ENCODE peak calls at places on chromosome 4, in ten cellular contexts. One of them, this sample, is unnamed.

GRCh38 chr4:84573738-84574720 is 8.9 kb upstream of the CDS1 start:
- DNase-seq in HTR-8/SVneo: no peak
- DNase-seq in EH: no peak
- DNase-seq in MM.1S: no peak
- DNase-seq in Kasumi-1: no peak
- DNase-seq in fibroblast of the aortic adventitia: no peak
- DNase-seq in hepatocyte: no peak
- DNase-seq in anterior cingulate cortex: no peak
- DNase-seq in GM13977: no peak
- DNase-seq in stimulated activated CD4-positive, alpha-beta T cell treated with anti-CD3 and anti-CD28 coated beads, Interleukin-12 subunit alpha, Interleukin-12 subunit beta, amount 100 ng/mL, for 4 hours: no peak
- DNase-seq in this sample: no peak

GRCh38 chr4:167774646-167775045 is 317.7 kb upstream of the ANXA10 start:
- DNase-seq in HTR-8/SVneo: no peak
- DNase-seq in MM.1S: no peak
- DNase-seq in GM13977: no peak
- DNase-seq in anterior cingulate cortex: no peak
- DNase-seq in fibroblast of the aortic adventitia: no peak
- DNase-seq in Kasumi-1: no peak
- DNase-seq in stimulated activated CD4-positive, alpha-beta T cell treated with anti-CD3 and anti-CD28 coated beads, Interleukin-12 subunit alpha, Interleukin-12 subunit beta, amount 100 ng/mL, for 4 hours: no peak
- DNase-seq in EH: no peak
- DNase-seq in hepatocyte: no peak
- DNase-seq in this sample: no peak

GRCh38 chr4:86586160-86586572 is 7.9 kb upstream of the PTPN13 start:
- DNase-seq in hepatocyte: no peak
- DNase-seq in fibroblast of the aortic adventitia: peak; percentile 43
- DNase-seq in MM.1S: no peak
- DNase-seq in Kasumi-1: peak; percentile 60
- DNase-seq in anterior cingulate cortex: no peak
- DNase-seq in HTR-8/SVneo: no peak
- DNase-seq in GM13977: no peak
- DNase-seq in EH: no peak
- DNase-seq in stimulated activated CD4-positive, alpha-beta T cell treated with anti-CD3 and anti-CD28 coated beads, Interleukin-12 subunit alpha, Interleukin-12 subunit beta, amount 100 ng/mL, for 4 hours: no peak
- DNase-seq in this sample: peak; percentile 4

GRCh38 chr4:104752337-104752736 is 257.6 kb upstream of the CXXC4 start:
- DNase-seq in fibroblast of the aortic adventitia: peak; percentile 31
- DNase-seq in GM13977: peak; percentile 42
- DNase-seq in stimulated activated CD4-positive, alpha-beta T cell treated with anti-CD3 and anti-CD28 coated beads, Interleukin-12 subunit alpha, Interleukin-12 subunit beta, amount 100 ng/mL, for 4 hours: no peak
- DNase-seq in Kasumi-1: no peak
- DNase-seq in EH: no peak
- DNase-seq in HTR-8/SVneo: no peak
- DNase-seq in hepatocyte: no peak
- DNase-seq in MM.1S: peak; percentile 46
- DNase-seq in anterior cingulate cortex: no peak
- DNase-seq in this sample: no peak

GRCh38 chr4:134885436-134885835 is 683.8 kb upstream of the PABPC4L start:
- DNase-seq in Kasumi-1: no peak
- DNase-seq in stimulated activated CD4-positive, alpha-beta T cell treated with anti-CD3 and anti-CD28 coated beads, Interleukin-12 subunit alpha, Interleukin-12 subunit beta, amount 100 ng/mL, for 4 hours: no peak
- DNase-seq in hepatocyte: no peak
- DNase-seq in EH: peak; percentile 11
- DNase-seq in HTR-8/SVneo: no peak
- DNase-seq in anterior cingulate cortex: no peak
- DNase-seq in GM13977: no peak
- DNase-seq in fibroblast of the aortic adventitia: no peak
- DNase-seq in MM.1S: no peak
- DNase-seq in this sample: no peak

GRCh38 chr4:121164291-121164690 is at the start of gene TNIP3:
- DNase-seq in HTR-8/SVneo: no peak
- DNase-seq in GM13977: no peak
- DNase-seq in EH: peak; percentile 44
- DNase-seq in fibroblast of the aortic adventitia: peak; percentile 71
- DNase-seq in hepatocyte: no peak
- DNase-seq in Kasumi-1: peak; percentile 76
- DNase-seq in anterior cingulate cortex: no peak
- DNase-seq in MM.1S: no peak
- DNase-seq in stimulated activated CD4-positive, alpha-beta T cell treated with anti-CD3 and anti-CD28 coated beads, Interleukin-12 subunit alpha, Interleukin-12 subunit beta, amount 100 ng/mL, for 4 hours: no peak
- DNase-seq in this sample: no peak

GRCh38 chr4:13601060-13601459 is 26.5 kb downstream of the BOD1L1 start:
- DNase-seq in HTR-8/SVneo: no peak
- DNase-seq in anterior cingulate cortex: no peak
- DNase-seq in Kasumi-1: no peak
- DNase-seq in MM.1S: no peak
- DNase-seq in EH: no peak
- DNase-seq in GM13977: no peak
- DNase-seq in fibroblast of the aortic adventitia: no peak
- DNase-seq in stimulated activated CD4-positive, alpha-beta T cell treated with anti-CD3 and anti-CD28 coated beads, Interleukin-12 subunit alpha, Interleukin-12 subunit beta, amount 100 ng/mL, for 4 hours: no peak
- DNase-seq in hepatocyte: no peak
- DNase-seq in this sample: peak; percentile 26

GRCh38 chr4:165621983-165622382 is 243.2 kb downstream of the CPE start:
- DNase-seq in EH: no peak
- DNase-seq in hepatocyte: no peak
- DNase-seq in stimulated activated CD4-positive, alpha-beta T cell treated with anti-CD3 and anti-CD28 coated beads, Interleukin-12 subunit alpha, Interleukin-12 subunit beta, amount 100 ng/mL, for 4 hours: no peak
- DNase-seq in HTR-8/SVneo: no peak
- DNase-seq in anterior cingulate cortex: no peak
- DNase-seq in Kasumi-1: no peak
- DNase-seq in MM.1S: no peak
- DNase-seq in GM13977: no peak
- DNase-seq in fibroblast of the aortic adventitia: peak; percentile 44
- DNase-seq in this sample: no peak

GRCh38 chr4:131046821-131047220 is 1950.9 kb downstream of the C4orf33 start:
- DNase-seq in stimulated activated CD4-positive, alpha-beta T cell treated with anti-CD3 and anti-CD28 coated beads, Interleukin-12 subunit alpha, Interleukin-12 subunit beta, amount 100 ng/mL, for 4 hours: no peak
- DNase-seq in fibroblast of the aortic adventitia: no peak
- DNase-seq in GM13977: no peak
- DNase-seq in Kasumi-1: no peak
- DNase-seq in anterior cingulate cortex: no peak
- DNase-seq in MM.1S: no peak
- DNase-seq in EH: no peak
- DNase-seq in HTR-8/SVneo: no peak
- DNase-seq in hepatocyte: no peak
- DNase-seq in this sample: no peak

GRCh38 chr4:25531272-25531671 is 124.4 kb upstream of the SLC34A2 start:
- DNase-seq in GM13977: no peak
- DNase-seq in stimulated activated CD4-positive, alpha-beta T cell treated with anti-CD3 and anti-CD28 coated beads, Interleukin-12 subunit alpha, Interleukin-12 subunit beta, amount 100 ng/mL, for 4 hours: no peak
- DNase-seq in HTR-8/SVneo: no peak
- DNase-seq in fibroblast of the aortic adventitia: no peak
- DNase-seq in Kasumi-1: peak; percentile 1
- DNase-seq in MM.1S: no peak
- DNase-seq in EH: no peak
- DNase-seq in anterior cingulate cortex: no peak
- DNase-seq in hepatocyte: no peak
- DNase-seq in this sample: peak; percentile 24

GRCh38 chr4:79964715-79965345 is 108.2 kb downstream of the ANTXR2 start:
- DNase-seq in MM.1S: no peak
- DNase-seq in HTR-8/SVneo: no peak
- DNase-seq in fibroblast of the aortic adventitia: no peak
- DNase-seq in EH: no peak
- DNase-seq in GM13977: no peak
- DNase-seq in hepatocyte: peak; percentile 36
- DNase-seq in anterior cingulate cortex: no peak
- DNase-seq in stimulated activated CD4-positive, alpha-beta T cell treated with anti-CD3 and anti-CD28 coated beads, Interleukin-12 subunit alpha, Interleukin-12 subunit beta, amount 100 ng/mL, for 4 hours: no peak
- DNase-seq in Kasumi-1: no peak
- DNase-seq in this sample: no peak

GRCh38 chr4:127606823-127607222 is 25.9 kb upstream of the INTU start:
- DNase-seq in anterior cingulate cortex: no peak
- DNase-seq in GM13977: no peak
- DNase-seq in hepatocyte: no peak
- DNase-seq in Kasumi-1: no peak
- DNase-seq in fibroblast of the aortic adventitia: no peak
- DNase-seq in MM.1S: no peak
- DNase-seq in HTR-8/SVneo: no peak
- DNase-seq in stimulated activated CD4-positive, alpha-beta T cell treated with anti-CD3 and anti-CD28 coated beads, Interleukin-12 subunit alpha, Interleukin-12 subunit beta, amount 100 ng/mL, for 4 hours: no peak
- DNase-seq in EH: no peak
- DNase-seq in this sample: no peak

GRCh38 chr4:71732706-71733105 is 51.2 kb downstream of the GC start:
- DNase-seq in GM13977: peak; percentile 23
- DNase-seq in Kasumi-1: peak; percentile 61
- DNase-seq in HTR-8/SVneo: no peak
- DNase-seq in MM.1S: peak; percentile 61
- DNase-seq in hepatocyte: peak; percentile 52
- DNase-seq in fibroblast of the aortic adventitia: peak; percentile 54
- DNase-seq in EH: peak; percentile 32
- DNase-seq in stimulated activated CD4-positive, alpha-beta T cell treated with anti-CD3 and anti-CD28 coated beads, Interleukin-12 subunit alpha, Interleukin-12 subunit beta, amount 100 ng/mL, for 4 hours: no peak
- DNase-seq in anterior cingulate cortex: no peak
- DNase-seq in this sample: peak; percentile 41